ENCODE peak calls at places on chromosomes 3 and 15, in seven cellular contexts. F is Peyer's patch, B is fibroblast of pulmonary artery, M is astrocyte of the spinal cord, Y is IMR-90, E is uterus, L is fibroblast of mammary gland. C is an unnamed sample.

GRCh38 chr3:118080886-118081285 is 953.8 kb downstream of the IGSF11 start:
- DNase-seq in F (no peak), B (no peak), M (no peak), Y (peak; percentile 18), E (no peak), L (no peak), C (no peak)

GRCh38 chr3:166274342-166274741 is 437.1 kb upstream of the BCHE start:
- DNase-seq in F (no peak), B (peak; percentile 17), M (peak; percentile 55), Y (peak; percentile 65), E (no peak), L (peak; percentile 53), C (peak; percentile 2)

GRCh38 chr3:194064380-194065118 is 71.4 kb upstream of the HES1 start:
- DNase-seq in F (no peak), B (no peak), M (no peak), Y (no peak), E (no peak), L (no peak), C (no peak)

GRCh38 chr15:81480645-81481053 is 106.6 kb upstream of the TMC3 start:
- DNase-seq in F (no peak), B (peak; percentile 77), M (peak; percentile 64), Y (peak; percentile 69), E (peak; percentile 33), L (peak; percentile 59), C (peak; percentile 77)

GRCh38 chr3:78507196-78507984 is 1260.4 kb downstream of the ROBO1 start:
- DNase-seq in F (no peak), B (no peak), M (no peak), Y (no peak), E (no peak), L (no peak), C (no peak)

GRCh38 chr3:17078885-17079465 is 194.2 kb downstream of the PLCL2 start:
- DNase-seq in F (no peak), B (no peak), M (no peak), Y (no peak), E (no peak), L (no peak), C (no peak)

GRCh38 chr3:58521002-58521670 is 15.9 kb downstream of the ACOX2 start:
- DNase-seq in F (no peak), B (no peak), M (no peak), Y (no peak), E (no peak), L (peak; percentile 47), C (no peak)

GRCh38 chr3:45964139-45964538 is 20.9 kb downstream of the CXCR6 start:
- DNase-seq in F (no peak), B (no peak), M (no peak), Y (no peak), E (no peak), L (no peak), C (no peak)

GRCh38 chr15:67100808-67101581 is 35.6 kb downstream of the SMAD3 start:
- DNase-seq in F (no peak), B (no peak), M (no peak), Y (no peak), E (no peak), L (no peak), C (no peak)

GRCh38 chr3:58144478-58145142 is 66.2 kb downstream of the DNASE1L3 start:
- DNase-seq in F (no peak), B (no peak), M (no peak), Y (no peak), E (no peak), L (no peak), C (no peak)

GRCh38 chr3:32500880-32501784 is 1.5 kb downstream of the CMTM6 start:
- DNase-seq in F (no peak), B (peak; percentile 28), M (no peak), Y (no peak), E (no peak), L (no peak), C (peak; percentile 23)

GRCh38 chr3:99543796-99544195 is 94.6 kb upstream of the COL8A1 start:
- DNase-seq in F (no peak), B (no peak), M (no peak), Y (no peak), E (no peak), L (no peak), C (no peak)

GRCh38 chr15:57025264-57025939 is 107.0 kb downstream of the TCF12 start:
- DNase-seq in F (no peak), B (peak; percentile 66), M (peak; percentile 38), Y (peak; percentile 78), E (no peak), L (peak; percentile 77), C (peak; percentile 73)

GRCh38 chr3:9193633-9194032 is 55.8 kb downstream of the SRGAP3 start:
- DNase-seq in F (no peak), B (no peak), M (no peak), Y (no peak), E (no peak), L (no peak), C (no peak)

GRCh38 chr15:72339777-72340177 is 19.8 kb upstream of the CELF6 start:
- DNase-seq in F (no peak), B (peak; percentile 95), M (peak; percentile 80), Y (peak; percentile 91), E (peak; percentile 32), L (peak; percentile 97), C (peak; percentile 92)

GRCh38 chr15:89912145-89912673 is 543 bp downstream of the ARPIN start:
- DNase-seq in F (peak; percentile 80), B (peak; percentile 12), M (peak; percentile 8), Y (no peak), E (no peak), L (peak; percentile 12), C (peak; percentile 29)

GRCh38 chr3:74515451-74515850 is 99.0 kb downstream of the CNTN3 start:
- DNase-seq in F (no peak), B (no peak), M (no peak), Y (peak; percentile 45), E (no peak), L (no peak), C (no peak)

GRCh38 chr3:163045945-163046344 is 1549.3 kb downstream of the OTOL1 start:
- DNase-seq in F (no peak), B (no peak), M (no peak), Y (no peak), E (no peak), L (no peak), C (no peak)

GRCh38 chr3:163039636-163040035 is 1543.0 kb downstream of the OTOL1 start:
- DNase-seq in F (no peak), B (no peak), M (no peak), Y (no peak), E (no peak), L (no peak), C (no peak)

DNA sequence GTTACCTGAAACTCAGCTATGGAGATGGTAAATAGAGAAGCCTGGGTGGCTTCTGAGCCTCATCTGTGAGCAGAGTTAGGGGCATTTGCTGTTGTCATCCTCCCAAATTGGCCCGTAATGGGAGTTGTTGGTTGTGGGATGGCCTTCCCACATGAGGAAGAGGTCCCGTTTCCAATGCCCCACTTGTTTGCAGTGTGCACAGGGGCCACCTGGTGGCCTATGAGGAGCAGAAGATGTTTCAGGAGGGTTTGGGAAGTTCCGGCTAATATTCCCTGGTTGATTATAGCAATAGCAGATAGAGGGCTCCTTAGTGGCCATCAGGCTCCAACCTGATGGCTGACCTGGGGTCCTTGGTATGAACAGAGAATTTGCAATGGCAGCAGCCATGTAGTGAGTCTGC is 1546.5 kb downstream of the OTOL1 start:
- DNase-seq in F (no peak), B (peak; percentile 48), M (no peak), Y (peak; percentile 19), E (no peak), L (peak; percentile 24), C (peak; percentile 46)
- TF ChIP-seq CTCF in F (no peak), B (peak; percentile 58), M (peak; percentile 24), Y (peak; percentile 24), E (no peak), L (peak; percentile 47), C (peak; percentile 55)

GRCh38 chr3:185236969-185237368 is 16.9 kb downstream of the EHHADH start:
- DNase-seq in F (no peak), B (no peak), M (no peak), Y (no peak), E (no peak), L (no peak), C (no peak)

DNA sequence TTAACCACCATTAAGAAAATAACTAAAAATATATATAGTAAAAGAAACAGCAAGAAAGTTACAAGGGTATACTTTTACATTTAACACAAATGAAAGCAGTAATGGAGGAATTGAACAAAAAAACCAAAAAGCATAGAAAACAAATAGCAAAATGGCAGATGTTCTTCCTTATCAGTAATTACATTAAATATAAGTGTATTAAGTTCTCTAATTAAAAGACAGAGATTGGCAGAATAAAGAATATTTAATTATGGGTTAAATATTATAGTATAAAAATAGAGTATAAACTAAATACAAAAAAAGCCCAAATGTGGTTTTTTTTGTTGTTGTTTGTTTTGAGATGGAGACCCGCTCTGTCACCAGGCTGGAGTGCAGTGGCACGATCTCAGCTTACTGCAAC is 20.5 kb downstream of the EHHADH start:
- DNase-seq in F (no peak), B (no peak), M (no peak), Y (no peak), E (no peak), L (no peak), C (no peak)
- H3K4me3 ChIP-seq in F (no peak overlapping the region), B (no peak overlapping the region), M (no peak overlapping the region), Y (no peak overlapping the region), E (no peak overlapping the region), L (no peak overlapping the region), C (no peak overlapping the region)

DNA sequence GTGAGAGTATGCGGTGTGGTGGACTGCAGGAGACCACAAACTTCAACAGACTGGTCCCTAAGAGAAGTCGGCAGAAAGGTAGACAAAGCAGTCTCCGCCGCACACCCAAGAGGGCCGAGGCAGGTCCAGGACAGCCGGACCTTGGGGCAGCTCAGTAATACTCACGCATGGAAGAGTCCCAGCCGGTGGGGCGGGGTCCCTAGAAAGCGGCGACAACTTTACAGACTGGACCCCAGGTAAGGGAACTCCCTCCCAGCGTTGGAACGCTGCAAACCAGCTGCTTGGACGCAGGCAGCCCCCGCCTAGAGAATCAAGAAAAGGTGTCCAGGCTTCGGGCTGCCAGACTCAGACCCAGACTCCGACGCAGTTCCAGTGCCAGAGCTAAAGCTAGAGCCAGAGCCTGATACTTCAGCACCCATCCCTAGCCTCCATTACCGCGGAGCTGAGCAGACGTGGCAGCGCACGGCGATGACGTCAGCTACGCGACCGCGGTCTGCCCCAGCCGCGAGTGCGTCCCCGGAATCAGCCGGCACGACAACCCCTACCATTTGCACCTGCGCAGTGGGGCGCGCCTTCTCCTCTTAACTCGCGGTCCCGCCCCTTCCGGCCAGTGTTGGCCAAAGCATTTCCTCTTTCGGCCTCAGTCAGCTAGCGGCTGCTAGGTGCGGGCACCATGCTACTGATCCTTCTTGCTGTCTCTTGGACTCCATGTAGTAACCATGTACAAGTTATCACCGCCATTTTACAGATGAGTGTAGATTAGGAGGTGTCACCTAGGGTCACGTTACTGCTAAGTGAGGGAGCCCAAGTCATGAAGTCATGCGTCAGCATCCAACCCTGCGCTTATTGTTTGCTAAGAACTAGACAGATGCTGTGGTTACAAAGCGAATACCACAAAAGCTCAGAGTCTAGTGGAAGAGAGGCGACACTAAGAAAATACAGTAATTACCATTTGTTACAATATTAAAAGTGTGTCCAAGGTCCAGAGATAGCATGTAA is at the start of gene TMEM39A:
- DNase-seq in F (peak; percentile 100), B (peak; percentile 99), M (peak; percentile 99), Y (peak; percentile 98), E (peak; percentile 99), L (peak; percentile 96), C (peak; percentile 98)
- TF ChIP-seq CTCF in F (no peak), B (no peak), M (no peak), Y (peak; percentile 18), E (no peak), L (no peak), C (peak; percentile 4)

DNA sequence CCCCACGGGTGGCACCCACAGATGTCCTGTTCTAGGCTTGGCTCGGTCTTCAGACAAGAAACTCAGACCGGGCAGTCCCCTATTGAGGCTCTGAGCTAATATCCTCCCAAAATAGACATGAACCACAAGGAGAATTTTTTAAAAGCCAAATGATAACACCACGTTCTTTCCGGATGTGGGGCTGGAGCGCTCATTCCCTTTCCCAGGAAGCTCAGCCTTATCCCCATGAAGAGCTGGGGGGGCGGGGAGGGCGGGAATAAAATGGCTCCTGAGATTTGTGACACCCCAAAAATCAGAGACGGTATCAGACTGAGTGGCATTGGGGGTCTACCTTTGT is 1.1 kb downstream of the SLC6A1 start:
- DNase-seq in F (no peak), B (no peak), M (no peak), Y (no peak), E (no peak), L (no peak), C (no peak)
- H3K4me3 ChIP-seq in F (no peak overlapping the region), B (no peak overlapping the region), M (no peak overlapping the region), Y (no peak overlapping the region), E (no peak overlapping the region), L (no peak overlapping the region), C (no peak overlapping the region)

C was measured in cardiac fibroblast.